ENCODE peak calls at places on chromosome 14, in seven cellular contexts. Z is left ventricle myocardium inferior, G is prostate gland, R is A549, M is neuronal stem cell, P is GM23248, X is BE2C. K is an unnamed sample.

GRCh38 chr14:105209646-105210045 is 28.5 kb upstream of the NUDT14 start:
- DNase-seq in M (no peak), X (no peak), P (no peak), Z (no peak), G (no peak), R (no peak), K (no peak)

GRCh38 chr14:96274122-96274910 is 18.3 kb downstream of the BDKRB1 start:
- DNase-seq in X (peak; percentile 62), R (no peak), M (no peak), Z (no peak), G (no peak), P (peak; percentile 89), K (no peak)

GRCh38 chr14:62280366-62280765 is 518.1 kb downstream of the SNAPC1 start:
- DNase-seq in Z (no peak), M (no peak), R (no peak), G (no peak), X (no peak), P (no peak), K (no peak)

GRCh38 chr14:54674342-54674741 is 107.4 kb downstream of the SAMD4A start:
- DNase-seq in X (no peak), Z (no peak), M (no peak), P (no peak), G (no peak), R (no peak), K (no peak)

GRCh38 chr14:89428163-89428523 is 11.1 kb upstream of the FOXN3 start:
- DNase-seq in X (no peak), M (no peak), R (no peak), G (no peak), Z (no peak), P (no peak), K (no peak)

GRCh38 chr14:22650960-22651521 is 6.9 kb upstream of the OR6J1 start:
- DNase-seq in G (no peak), R (peak; percentile 60), Z (no peak), M (no peak), P (peak; percentile 44), X (no peak), K (no peak)

GRCh38 chr14:22159049-22159448 is 430.0 kb downstream of the DAD1 start:
- DNase-seq in Z (no peak), G (peak; percentile 5), R (no peak), M (no peak), P (no peak), X (no peak), K (no peak)

GRCh38 chr14:61531741-61532505 is 163.4 kb upstream of the HIF1A start:
- DNase-seq in X (no peak), P (peak; percentile 40), R (no peak), Z (no peak), G (no peak), M (no peak), K (no peak)

GRCh38 chr14:104929268-104930230 is 4.9 kb downstream of the PLD4 start:
- DNase-seq in Z (peak; percentile 8), X (no peak), G (no peak), P (no peak), M (no peak), R (no peak), K (no peak)

GRCh38 chr14:96824283-96824682 is 27.1 kb downstream of the VRK1 start:
- DNase-seq in P (peak; percentile 92), Z (no peak), M (no peak), G (no peak), X (no peak), R (no peak), K (no peak)

GRCh38 chr14:93075891-93076290 is 39.8 kb downstream of the ITPK1 start:
- DNase-seq in X (no peak), R (no peak), M (no peak), G (no peak), Z (no peak), P (no peak), K (no peak)

GRCh38 chr14:100384819-100385813 is 62.0 kb downstream of the SLC25A47 start:
- DNase-seq in Z (no peak), R (peak; percentile 65), M (no peak), G (no peak), P (peak; percentile 81), X (no peak), K (peak; percentile 32)

GRCh38 chr14:41280745-41281144 is 325.9 kb upstream of the LRFN5 start:
- DNase-seq in R (peak; percentile 4), G (no peak), M (no peak), Z (no peak), P (peak; percentile 30), X (no peak), K (no peak)

GRCh38 chr14:73786942-73787759 is 64.5 kb upstream of the PTGR2 start:
- DNase-seq in M (no peak), Z (peak; percentile 78), X (peak; percentile 64), P (peak; percentile 76), R (peak; percentile 31), G (peak; percentile 46), K (peak; percentile 38)

GRCh38 chr14:75068294-75069020 is 984 bp upstream of the ZC2HC1C start:
- DNase-seq in P (no peak), M (no peak), X (no peak), Z (no peak), G (no peak), R (no peak), K (no peak)

GRCh38 chr14:100376751-100377171 is 53.6 kb downstream of the SLC25A47 start:
- DNase-seq in G (no peak), P (peak; percentile 69), X (peak; percentile 59), M (no peak), Z (no peak), R (peak; percentile 61), K (peak; percentile 68)

GRCh38 chr14:68137704-68138619 is 318.4 kb downstream of the RAD51B start:
- DNase-seq in M (peak; percentile 82), R (peak; percentile 98), X (peak; percentile 10), P (peak; percentile 98), G (no peak), Z (no peak), K (peak; percentile 79)

GRCh38 chr14:68140111-68140741 is 320.6 kb downstream of the RAD51B start:
- DNase-seq in P (peak; percentile 96), Z (no peak), X (no peak), G (peak; percentile 89), M (peak; percentile 37), R (peak; percentile 99), K (peak; percentile 31)

GRCh38 chr14:68141531-68142088 is 322.0 kb downstream of the RAD51B start:
- DNase-seq in Z (no peak), P (peak; percentile 54), X (no peak), G (no peak), R (peak; percentile 89), M (no peak), K (no peak)

GRCh38 chr14:68140801-68141200 is 321.2 kb downstream of the RAD51B start:
- DNase-seq in R (peak; percentile 83), G (no peak), M (no peak), P (no peak), Z (no peak), X (no peak), K (no peak)

DNA sequence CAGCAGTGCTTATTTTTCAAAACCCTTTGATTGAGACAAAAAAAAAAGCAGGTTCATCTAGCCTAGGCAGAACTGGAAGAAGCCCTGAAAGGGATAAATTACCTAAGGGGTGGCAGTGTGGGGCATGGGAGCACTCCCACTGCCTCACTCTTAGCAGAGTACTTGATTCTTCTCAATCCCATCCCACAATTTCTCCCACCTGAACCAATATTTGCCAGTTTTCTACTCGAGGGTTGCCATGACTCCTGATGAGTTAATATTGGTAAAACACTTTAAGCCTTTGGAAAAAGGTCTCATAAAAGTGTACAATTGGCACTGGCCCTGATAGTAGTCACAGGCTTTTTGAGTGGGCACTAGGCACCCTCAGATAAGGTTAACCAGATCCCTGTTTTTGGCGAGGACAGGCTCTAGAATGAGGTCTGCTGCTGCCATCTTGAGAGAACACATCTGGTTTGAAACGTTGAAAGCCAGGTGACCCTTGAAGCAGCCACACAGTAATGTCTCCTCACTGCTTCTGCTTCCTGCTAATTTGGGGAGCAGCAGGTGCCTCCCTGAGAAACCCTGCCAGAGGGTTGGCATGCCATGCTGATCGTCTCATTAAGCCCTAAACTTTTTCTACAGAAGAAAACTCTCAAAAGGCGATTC is 320.0 kb downstream of the RAD51B start:
- DNase-seq in G (no peak), P (peak; percentile 24), R (no peak), X (no peak), Z (no peak), M (no peak), K (no peak)
- H3K4me1 ChIP-seq in G (peaks cover 10% of the 10 kb centered on the region), P (peaks cover 90% of the 10 kb centered on the region), R (peaks cover 83% of the 10 kb centered on the region), X (no peaks in the 10 kb centered on the region), Z (peaks cover 66% of the 10 kb centered on the region), M (peaks cover 13% of the 10 kb centered on the region), K (peaks cover 26% of the 10 kb centered on the region)

DNA sequence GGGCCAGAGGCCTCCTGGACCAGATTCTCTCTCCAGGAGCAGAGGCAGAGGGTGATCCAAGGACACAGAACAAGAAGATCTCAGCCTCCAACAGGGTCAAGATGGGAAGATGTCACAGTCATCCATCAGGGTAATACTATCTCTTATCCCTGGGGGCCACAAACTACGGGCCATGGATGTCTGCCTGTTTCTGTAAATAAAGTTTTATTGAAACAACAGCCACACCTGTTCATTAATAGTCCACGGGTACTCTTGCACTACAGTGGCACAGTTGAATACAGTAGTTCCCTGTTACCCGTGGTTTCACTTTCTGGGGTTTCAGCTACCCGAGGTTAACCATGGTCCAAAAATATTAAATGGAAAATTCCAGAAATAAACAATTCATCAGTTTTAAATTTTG is 65.9 kb downstream of the BCL11B start:
- DNase-seq in G (no peak), R (no peak), M (no peak), X (no peak), Z (no peak), P (no peak), K (no peak)
- H3K4me3 ChIP-seq in G (no peak overlapping the region), R (no peak overlapping the region), M (no peak overlapping the region), X (no peak overlapping the region), Z (no peak overlapping the region), P (no peak overlapping the region), K (no peak overlapping the region)

GRCh38 chr14:36661506-36662257 is at the start of gene PAX9:
- DNase-seq in R (peak; percentile 91), G (peak; percentile 96), M (peak; percentile 91), X (peak; percentile 43), P (peak; percentile 90), Z (peak; percentile 54), K (peak; percentile 95)

GRCh38 chr14:36662258-36662542 is 540 bp downstream of the PAX9 start:
- DNase-seq in P (no peak), R (no peak), X (no peak), G (no peak), M (no peak), Z (no peak), K (no peak)

GRCh38 chr14:36659822-36660735 is 1.6 kb upstream of the PAX9 start:
- DNase-seq in P (no peak), Z (no peak), G (no peak), R (no peak), X (no peak), M (no peak), K (no peak)

GRCh38 chr14:36659010-36659821 is 2.4 kb upstream of the PAX9 start:
- DNase-seq in Z (no peak), X (no peak), M (no peak), R (no peak), P (no peak), G (no peak), K (no peak)

GRCh38 chr14:36660736-36661505 is 739 bp upstream of the PAX9 start:
- DNase-seq in Z (no peak), P (no peak), X (no peak), M (no peak), R (no peak), G (no peak), K (no peak)
- H3K4me1 ChIP-seq in Z (peaks cover 79% of the 10 kb centered on the region), P (no peaks in the 10 kb centered on the region), X (no peaks in the 10 kb centered on the region), M (peaks cover 10% of the 10 kb centered on the region), R (peaks cover 6% of the 10 kb centered on the region), G (no peaks in the 10 kb centered on the region), K (peaks cover 15% of the 10 kb centered on the region)

DNA sequence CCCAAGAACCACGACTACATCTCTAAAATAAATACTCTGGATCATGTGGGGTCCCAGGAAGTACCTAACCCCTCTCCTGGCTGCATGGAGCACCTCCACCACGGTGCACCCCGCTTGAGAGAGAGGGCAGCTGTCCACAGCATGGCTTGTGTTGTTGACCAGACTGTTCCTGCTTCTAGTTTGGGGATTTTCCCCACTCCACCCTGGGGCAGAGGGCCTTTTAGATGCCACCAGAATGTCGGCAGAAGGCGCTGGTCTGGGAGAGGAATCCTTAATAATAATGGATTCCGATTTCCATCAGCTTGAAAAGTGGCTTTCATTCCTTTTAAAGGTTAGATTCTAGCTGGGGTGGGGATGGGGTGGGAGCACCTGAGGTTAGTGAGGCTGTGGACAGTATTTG is 1.7 kb downstream of the ESRRB start:
- DNase-seq in M (no peak), P (no peak), R (no peak), X (no peak), Z (no peak), G (no peak), K (no peak)
- H3K4me3 ChIP-seq in M (no peak overlapping the region), P (no peak overlapping the region), R (no peak overlapping the region), X (no peak overlapping the region), Z (peak overlapping the region; percentile 54), G (no peak overlapping the region), K (no peak overlapping the region)